ENCODE peak calls at places on chromosome 3, in ten cellular contexts. W, E, V, R, C, D, X, Y, B and U are unnamed samples.

GRCh38 chr3:102481050-102481449 is 46.2 kb downstream of the ZPLD1 start:
- DNase-seq in W (no peak), E (no peak), V (no peak), R (no peak), C (peak; percentile 34), D (no peak), X (no peak), Y (no peak), B (no peak), U (no peak)

GRCh38 chr3:115518100-115518852 is 105.0 kb upstream of the GAP43 start:
- DNase-seq in W (no peak), E (no peak), V (peak; percentile 74), R (peak; percentile 84), C (no peak), D (no peak), X (no peak), Y (no peak), B (peak; percentile 61), U (peak; percentile 90)

GRCh38 chr3:23254287-23254686 is 51.2 kb downstream of the UBE2E2 start:
- DNase-seq in W (no peak), E (no peak), V (no peak), R (no peak), C (no peak), D (no peak), X (no peak), Y (no peak), B (no peak), U (no peak)

GRCh38 chr3:72150634-72151412 is 365.9 kb upstream of the PROK2 start:
- DNase-seq in W (no peak), E (no peak), V (no peak), R (no peak), C (no peak), D (no peak), X (peak; percentile 77), Y (no peak), B (no peak), U (no peak)

GRCh38 chr3:178714971-178715832 is 179.0 kb downstream of the KCNMB2 start:
- DNase-seq in W (no peak), E (no peak), V (no peak), R (peak; percentile 55), C (peak; percentile 71), D (no peak), X (no peak), Y (no peak), B (no peak), U (no peak)

GRCh38 chr3:129827765-129828164 is 65.7 kb downstream of the TMCC1 start:
- DNase-seq in W (no peak), E (peak; percentile 25), V (no peak), R (no peak), C (peak; percentile 88), D (no peak), X (no peak), Y (peak; percentile 29), B (no peak), U (no peak)

GRCh38 chr3:53109822-53110771 is 20.1 kb downstream of the RFT1 start:
- DNase-seq in W (peak; percentile 91), E (peak; percentile 55), V (peak; percentile 59), R (peak; percentile 66), C (peak; percentile 95), D (peak; percentile 73), X (no peak), Y (peak; percentile 34), B (peak; percentile 77), U (peak; percentile 25)

GRCh38 chr3:99499235-99499798 is 139.1 kb upstream of the COL8A1 start:
- DNase-seq in W (no peak), E (peak; percentile 35), V (peak; percentile 52), R (peak; percentile 16), C (peak; percentile 56), D (peak; percentile 35), X (no peak), Y (no peak), B (no peak), U (peak; percentile 42)

GRCh38 chr3:70856414-70857162 is 544.1 kb upstream of the MDFIC2 start:
- DNase-seq in W (no peak), E (no peak), V (no peak), R (peak; percentile 92), C (no peak), D (no peak), X (no peak), Y (no peak), B (no peak), U (peak; percentile 44)

GRCh38 chr3:14634763-14635400 is 16.7 kb upstream of the CCDC174 start:
- DNase-seq in W (no peak), E (no peak), V (no peak), R (peak; percentile 71), C (no peak), D (no peak), X (no peak), Y (no peak), B (no peak), U (peak; percentile 24)

GRCh38 chr3:14360123-14360881 is 42.1 kb upstream of the SLC6A6 start:
- DNase-seq in W (no peak), E (no peak), V (no peak), R (no peak), C (no peak), D (peak; percentile 32), X (no peak), Y (no peak), B (no peak), U (no peak)

GRCh38 chr3:72078661-72079368 is 293.9 kb upstream of the PROK2 start:
- DNase-seq in W (no peak), E (no peak), V (no peak), R (no peak), C (peak; percentile 37), D (no peak), X (no peak), Y (no peak), B (no peak), U (no peak)

GRCh38 chr3:170000051-170000450 is 33.4 kb downstream of the SEC62 start:
- DNase-seq in W (no peak), E (no peak), V (no peak), R (no peak), C (no peak), D (no peak), X (no peak), Y (no peak), B (no peak), U (no peak)

GRCh38 chr3:188365978-188366698 is 212.2 kb downstream of the LPP start:
- DNase-seq in W (no peak), E (no peak), V (no peak), R (no peak), C (no peak), D (no peak), X (no peak), Y (no peak), B (no peak), U (no peak)
- H3K27ac ChIP-seq in W (peak overlapping the region; percentile 73), E (peak overlapping the region; percentile 46), V (no peak overlapping the region), R (no peak overlapping the region), C (no peak overlapping the region), D (no peak overlapping the region), X (no peak overlapping the region), Y (no peak overlapping the region), B (no peak overlapping the region), U (no peak overlapping the region)

DNA sequence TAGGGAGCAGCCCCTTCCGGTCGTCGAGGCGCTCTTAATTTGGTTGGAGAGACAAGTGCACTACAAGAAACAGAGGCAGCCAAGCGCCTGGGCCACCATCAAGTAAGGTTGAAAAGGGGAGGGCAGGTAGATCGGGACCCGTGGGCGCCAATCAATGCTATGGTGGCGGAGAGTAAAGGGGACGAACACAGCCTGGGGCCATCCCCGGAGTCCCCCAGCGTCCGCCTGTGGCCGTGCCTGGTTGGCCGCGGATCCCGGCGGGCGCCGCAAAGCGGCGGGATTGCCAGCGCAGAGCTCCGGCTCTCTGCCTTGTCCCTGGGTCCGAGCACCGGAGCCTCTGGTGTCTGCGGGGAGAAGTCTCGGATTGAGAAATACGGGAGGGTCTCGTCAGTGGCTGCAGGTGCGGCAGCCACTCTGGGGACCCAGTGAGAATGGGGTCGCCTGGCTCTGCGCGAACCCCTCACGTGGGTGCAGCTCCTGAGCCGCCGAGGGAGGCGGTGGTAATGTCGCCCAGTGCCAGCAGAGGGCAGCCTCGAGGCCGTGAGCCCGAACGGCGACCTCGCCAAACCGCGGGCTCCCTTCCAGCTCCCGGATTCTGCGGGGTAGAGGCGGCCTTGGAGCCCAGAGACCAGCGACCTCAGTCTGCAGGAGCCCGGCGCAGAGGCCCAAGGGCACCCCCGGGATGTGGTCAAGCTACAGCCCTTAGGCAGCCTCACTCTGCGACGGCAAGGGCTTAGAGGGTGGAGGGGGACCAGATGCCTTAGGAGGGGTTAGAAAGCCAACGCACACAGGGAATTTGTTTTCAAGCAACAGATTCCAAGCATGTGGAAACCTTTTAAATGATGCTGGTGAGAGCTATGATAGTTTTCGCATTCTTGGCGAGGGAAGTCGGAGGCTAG is 10.8 kb downstream of the FOXL2 start:
- DNase-seq in W (peak; percentile 84), E (peak; percentile 52), V (peak; percentile 85), R (no peak), C (peak; percentile 57), D (peak; percentile 92), X (peak; percentile 81), Y (peak; percentile 63), B (peak; percentile 79), U (peak; percentile 75)
- TF ChIP-seq CTCF in W (peak; percentile 97), E (peak; percentile 77), V (peak; percentile 80), R (peak; percentile 81), C (peak; percentile 83), D (peak; percentile 91), X (peak; percentile 97), Y (peak; percentile 95), B (peak; percentile 66), U (peak; percentile 86)

GRCh38 chr3:47877719-47878118 is 74.8 kb downstream of the DHX30 start:
- DNase-seq in W (no peak), E (no peak), V (no peak), R (no peak), C (no peak), D (no peak), X (no peak), Y (no peak), B (no peak), U (no peak)
- H3K27ac ChIP-seq in W (no peak overlapping the region), E (peak overlapping the region; percentile 21), V (no peak overlapping the region), R (no peak overlapping the region), C (no peak overlapping the region), D (no peak overlapping the region), X (no peak overlapping the region), Y (no peak overlapping the region), B (no peak overlapping the region), U (no peak overlapping the region)

GRCh38 chr3:119602676-119603075 is 5.0 kb downstream of the PLA1A start:
- DNase-seq in W (no peak), E (no peak), V (no peak), R (no peak), C (no peak), D (no peak), X (no peak), Y (no peak), B (no peak), U (no peak)

GRCh38 chr3:119601154-119601553 is 3.5 kb downstream of the PLA1A start:
- DNase-seq in W (no peak), E (no peak), V (no peak), R (no peak), C (no peak), D (no peak), X (no peak), Y (no peak), B (no peak), U (no peak)

GRCh38 chr3:119598410-119599098 is 869 bp downstream of the PLA1A start:
- DNase-seq in W (no peak), E (no peak), V (no peak), R (no peak), C (no peak), D (no peak), X (no peak), Y (no peak), B (no peak), U (no peak)

GRCh38 chr3:119599558-119600174 is 2.0 kb downstream of the PLA1A start:
- DNase-seq in W (no peak), E (no peak), V (no peak), R (no peak), C (no peak), D (no peak), X (no peak), Y (no peak), B (no peak), U (no peak)

GRCh38 chr3:119600732-119601131 is 3.0 kb downstream of the PLA1A start:
- DNase-seq in W (no peak), E (no peak), V (peak; percentile 66), R (no peak), C (no peak), D (no peak), X (no peak), Y (peak; percentile 3), B (no peak), U (no peak)
- TF ChIP-seq CTCF in W (no peak), E (no peak), V (peak; percentile 65), R (peak; percentile 20), C (peak; percentile 26), D (no peak), X (peak; percentile 26), Y (no peak), B (no peak), U (no peak)